ENCODE peak calls at places on chromosomes 6 and 20, in eight cellular contexts. E, K, U, V, S, L, C and A are unnamed samples.

GRCh38 chr20:25288291-25289181 is 40.7 kb downstream of the PYGB start:
- DNase-seq in E (no peak), K (no peak), U (no peak), V (no peak), S (no peak), L (no peak), C (no peak), A (no peak)

GRCh38 chr6:161031721-161032495 is 40.3 kb downstream of the MAP3K4 start:
- DNase-seq in E (no peak), K (no peak), U (no peak), V (no peak), S (no peak), L (no peak), C (no peak), A (no peak)

GRCh38 chr6:105882071-105882803 is 203.9 kb upstream of the PRDM1 start:
- DNase-seq in E (no peak), K (no peak), U (no peak), V (no peak), S (no peak), L (no peak), C (peak), A (no peak)

GRCh38 chr6:131744432-131744831 is 33.6 kb upstream of the CTAGE9 start:
- DNase-seq in E (no peak), K (no peak), U (no peak), V (no peak), S (no peak), L (no peak), C (no peak), A (no peak)

GRCh38 chr6:30557683-30557981 is 537 bp downstream of the PRR3 start:
- DNase-seq in E (no peak), K (no peak), U (no peak), V (no peak), S (no peak), L (peak), C (no peak), A (no peak)

GRCh38 chr6:156686429-156686939 is 90.7 kb upstream of the ARID1B start:
- DNase-seq in E (peak), K (no peak), U (no peak), V (no peak), S (peak), L (peak), C (no peak), A (no peak)

GRCh38 chr6:37966801-37967200 is 147.3 kb downstream of the ZFAND3 start:
- DNase-seq in E (no peak), K (no peak), U (no peak), V (no peak), S (no peak), L (no peak), C (no peak), A (no peak)

GRCh38 chr20:10449270-10449669 is 14.2 kb downstream of the SLX4IP start:
- DNase-seq in E (no peak), K (no peak), U (no peak), V (no peak), S (no peak), L (no peak), C (no peak), A (no peak)

GRCh38 chr20:21613512-21613911 is 92.0 kb upstream of the PAX1 start:
- DNase-seq in E (no peak), K (no peak), U (no peak), V (no peak), S (no peak), L (peak), C (no peak), A (no peak)

GRCh38 chr20:61997891-61998290 is 67.8 kb downstream of the TAF4 start:
- DNase-seq in E (no peak), K (no peak), U (no peak), V (no peak), S (no peak), L (no peak), C (no peak), A (no peak)

GRCh38 chr6:139508023-139508422 is 133.6 kb upstream of the CITED2 start:
- DNase-seq in E (no peak), K (no peak), U (no peak), V (no peak), S (no peak), L (no peak), C (peak), A (no peak)

GRCh38 chr6:144936764-144937163 is 651.6 kb downstream of the UTRN start:
- DNase-seq in E (no peak), K (no peak), U (no peak), V (no peak), S (no peak), L (no peak), C (no peak), A (no peak)

GRCh38 chr6:63467247-63467954 is 104.9 kb upstream of the LOC128125822 start:
- DNase-seq in E (no peak), K (no peak), U (no peak), V (no peak), S (no peak), L (no peak), C (no peak), A (no peak)

GRCh38 chr20:57133926-57134650 is 132.4 kb downstream of the BMP7 start:
- DNase-seq in E (no peak), K (no peak), U (no peak), V (no peak), S (no peak), L (no peak), C (no peak), A (no peak)

GRCh38 chr6:53070808-53071207 is 5.6 kb downstream of the FBXO9 start:
- DNase-seq in E (no peak), K (no peak), U (no peak), V (no peak), S (no peak), L (no peak), C (no peak), A (no peak)

GRCh38 chr20:17893480-17893879 is 75.1 kb downstream of the SNX5 start:
- DNase-seq in E (no peak), K (no peak), U (no peak), V (no peak), S (no peak), L (no peak), C (no peak), A (no peak)

GRCh38 chr6:11288065-11288464 is 55.6 kb upstream of the NEDD9 start:
- DNase-seq in E (no peak), K (no peak), U (no peak), V (no peak), S (no peak), L (no peak), C (no peak), A (no peak)

GRCh38 chr6:54335871-54336270 is 27.6 kb downstream of the TINAG start:
- DNase-seq in E (no peak), K (no peak), U (no peak), V (no peak), S (no peak), L (no peak), C (peak), A (no peak)

GRCh38 chr20:3932277-3933073 is 43.3 kb downstream of the PANK2 start:
- DNase-seq in E (no peak), K (no peak), U (no peak), V (no peak), S (no peak), L (no peak), C (no peak), A (no peak)